ENCODE peak calls at places on chromosome 20, in seven cellular contexts. Q is hepatocyte, L is stomach, X is testis, W is lung, M is Caco-2, Y is right lobe of liver. U is an unnamed sample.

GRCh38 chr20:45322952-45323383 is 14.9 kb upstream of the MATN4 start:
- DNase-seq in Q (peak), L (peak), X (peak), W (peak), M (peak), Y (peak), U (peak)

GRCh38 chr20:43752561-43753301 is 25.9 kb upstream of the GTSF1L start:
- DNase-seq in Q (no peak), L (peak), X (no peak), W (peak), M (no peak), Y (no peak), U (no peak)

GRCh38 chr20:44695295-44696230 is 19.6 kb upstream of the CCN5 start:
- DNase-seq in Q (no peak), L (no peak), X (no peak), W (no peak), M (no peak), Y (no peak), U (no peak)

GRCh38 chr20:34887023-34887422 is 10.6 kb downstream of the ACSS2 start:
- DNase-seq in Q (no peak), L (no peak), X (no peak), W (no peak), M (no peak), Y (no peak), U (no peak)

GRCh38 chr20:22004946-22005345 is 299.5 kb downstream of the PAX1 start:
- DNase-seq in Q (no peak), L (no peak), X (no peak), W (no peak), M (no peak), Y (no peak), U (no peak)

GRCh38 chr20:4811257-4811656 is 89.5 kb downstream of the PRND start:
- DNase-seq in Q (no peak), L (no peak), X (no peak), W (no peak), M (no peak), Y (no peak), U (no peak)

GRCh38 chr20:18702736-18703135 is 110.8 kb upstream of the SCP2D1 start:
- DNase-seq in Q (no peak), L (no peak), X (no peak), W (no peak), M (no peak), Y (no peak), U (no peak)

GRCh38 chr20:47576516-47577033 is 74.9 kb downstream of the NCOA3 start:
- DNase-seq in Q (peak), L (peak), X (peak), W (peak), M (peak), Y (peak), U (peak)

GRCh38 chr20:44392088-44392775 is 36.7 kb downstream of the HNF4A start:
- DNase-seq in Q (no peak), L (no peak), X (no peak), W (no peak), M (no peak), Y (no peak), U (no peak)

GRCh38 chr20:40771308-40771610 is 82.2 kb upstream of the MAFB start:
- DNase-seq in Q (no peak), L (no peak), X (no peak), W (no peak), M (no peak), Y (no peak), U (no peak)

GRCh38 chr20:50724851-50725721 is 6.3 kb upstream of the PARD6B start:
- DNase-seq in Q (peak), L (peak), X (peak), W (peak), M (peak), Y (no peak), U (no peak)

GRCh38 chr20:10576411-10576810 is 97.4 kb downstream of the JAG1 start:
- DNase-seq in Q (no peak), L (no peak), X (no peak), W (no peak), M (no peak), Y (no peak), U (no peak)

GRCh38 chr20:60037120-60037499 is 78.9 kb downstream of the CDH26 start:
- DNase-seq in Q (no peak), L (no peak), X (no peak), W (no peak), M (peak), Y (no peak), U (no peak)

GRCh38 chr20:347317-347639 is 367 bp downstream of the NRSN2 start:
- DNase-seq in Q (no peak), L (no peak), X (no peak), W (no peak), M (no peak), Y (no peak), U (no peak)

GRCh38 chr20:9160760-9161159 is 91.9 kb downstream of the PLCB4 start:
- DNase-seq in Q (no peak), L (no peak), X (no peak), W (no peak), M (no peak), Y (no peak), U (no peak)

GRCh38 chr20:23257848-23258746 is 92.5 kb upstream of the NXT1 start:
- DNase-seq in Q (no peak), L (no peak), X (no peak), W (no peak), M (no peak), Y (no peak), U (no peak)

GRCh38 chr20:6157345-6157744 is 34.5 kb upstream of the FERMT1 start:
- DNase-seq in Q (no peak), L (no peak), X (no peak), W (no peak), M (no peak), Y (no peak), U (no peak)
- TF ChIP-seq CTCF in Q (no peak), L (no peak), X (no peak), W (no peak), M (no peak), Y (no peak), U (peak)

GRCh38 chr20:54195483-54196472 is 12.1 kb upstream of the PFDN4 start:
- DNase-seq in Q (no peak), L (no peak), X (no peak), W (no peak), M (no peak), Y (no peak), U (no peak)

GRCh38 chr20:54199283-54199682 is 8.6 kb upstream of the PFDN4 start:
- DNase-seq in Q (no peak), L (no peak), X (no peak), W (no peak), M (no peak), Y (no peak), U (no peak)

GRCh38 chr20:54193817-54194216 is 14.1 kb upstream of the PFDN4 start:
- DNase-seq in Q (no peak), L (no peak), X (no peak), W (no peak), M (no peak), Y (no peak), U (no peak)

GRCh38 chr20:54197621-54198604 is 10.0 kb upstream of the PFDN4 start:
- DNase-seq in Q (peak), L (no peak), X (no peak), W (no peak), M (no peak), Y (no peak), U (no peak)

GRCh38 chr20:54194724-54195438 is 13.0 kb upstream of the PFDN4 start:
- DNase-seq in Q (peak), L (no peak), X (no peak), W (no peak), M (no peak), Y (no peak), U (no peak)
- TF ChIP-seq CTCF in Q (peak), L (no peak), X (no peak), W (no peak), M (peak), Y (no peak), U (no peak)

GRCh38 chr20:2800590-2801458 is at the start of gene CPXM1:
- DNase-seq in Q (peak), L (no peak), X (no peak), W (no peak), M (no peak), Y (peak), U (no peak)
- TF ChIP-seq CTCF in Q (no peak), L (no peak), X (no peak), W (no peak), M (no peak), Y (no peak), U (no peak)

DNA sequence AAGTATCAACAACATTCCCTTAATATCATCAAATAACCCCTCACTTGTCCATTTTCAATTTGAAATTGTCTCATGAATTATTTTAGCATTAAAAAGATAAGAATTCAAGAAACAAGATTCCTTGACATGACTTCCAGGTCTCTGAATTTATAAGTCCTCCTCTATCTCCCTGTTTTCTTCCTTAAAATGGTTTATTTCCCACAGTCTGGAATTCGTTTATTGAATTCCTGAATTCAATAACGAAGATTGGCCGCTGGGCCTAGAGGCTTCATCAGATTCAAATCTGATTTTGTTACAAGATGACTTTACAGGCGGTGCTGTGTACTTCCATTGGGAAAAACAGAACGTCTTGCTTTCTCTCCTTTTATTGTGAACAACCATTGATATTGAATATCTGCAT is 48.9 kb upstream of the NELFCD start:
- DNase-seq in Q (no peak), L (no peak), X (no peak), W (no peak), M (no peak), Y (no peak), U (no peak)
- TF ChIP-seq CTCF in Q (no peak), L (no peak), X (no peak), W (no peak), M (no peak), Y (no peak), U (no peak)

GRCh38 chr20:32823737-32824588 is 4.2 kb downstream of the MAPRE1 start:
- DNase-seq in Q (no peak), L (no peak), X (no peak), W (no peak), M (no peak), Y (no peak), U (no peak)

GRCh38 chr20:32820000-32820697 is 395 bp downstream of the MAPRE1 start:
- DNase-seq in Q (peak), L (no peak), X (peak), W (peak), M (peak), Y (peak), U (peak)

GRCh38 chr20:32822189-32822588 is 2.4 kb downstream of the MAPRE1 start:
- DNase-seq in Q (no peak), L (no peak), X (no peak), W (no peak), M (no peak), Y (no peak), U (no peak)

GRCh38 chr20:32820698-32821378 is 1.1 kb downstream of the MAPRE1 start:
- DNase-seq in Q (no peak), L (no peak), X (no peak), W (no peak), M (no peak), Y (no peak), U (no peak)

GRCh38 chr20:32823078-32823477 is 3.3 kb downstream of the MAPRE1 start:
- DNase-seq in Q (peak), L (no peak), X (peak), W (no peak), M (no peak), Y (no peak), U (no peak)
- TF ChIP-seq CTCF in Q (peak), L (no peak), X (no peak), W (no peak), M (no peak), Y (no peak), U (no peak)

GRCh38 chr20:2397595-2398145 is 17.0 kb downstream of the TGM6 start:
- DNase-seq in Q (no peak), L (no peak), X (no peak), W (no peak), M (no peak), Y (no peak), U (no peak)
- TF ChIP-seq CTCF in Q (no peak), L (no peak), X (no peak), W (no peak), M (no peak), Y (no peak), U (no peak)